ENCODE peak calls at places on chromosomes 2 and 18, in four cellular contexts. P is GM12878, T is K562, J is HepG2. G is an unnamed sample.

GRCh38 chr2:134668821-134669220 is 50.0 kb downstream of the TMEM163 start:
- DNase-seq in P (no peak), J (no peak), T (no peak), G (no peak)

GRCh38 chr2:72936669-72937355 is 19.5 kb downstream of the EMX1 start:
- DNase-seq in T (no peak), P (no peak), J (no peak), G (no peak)

GRCh38 chr2:46284260-46284659 is 12.9 kb upstream of the EPAS1 start:
- DNase-seq in P (no peak), J (no peak), T (no peak), G (no peak)

GRCh38 chr2:6554403-6554802 is 311.3 kb downstream of the CMPK2 start:
- DNase-seq in J (no peak), T (no peak), P (no peak), G (no peak)

GRCh38 chr2:172293952-172294351 is 133.4 kb upstream of the ITGA6 start:
- DNase-seq in P (no peak), T (no peak), J (no peak), G (peak; percentile 62)

GRCh38 chr2:234164499-234165409 is 114.3 kb downstream of the SPP2 start:
- DNase-seq in T (no peak), P (peak; percentile 9), J (no peak), G (no peak)

GRCh38 chr2:222919841-222920609 is 59.2 kb downstream of the ACSL3 start:
- DNase-seq in P (no peak), T (peak; percentile 63), J (no peak), G (peak; percentile 96)

GRCh38 chr2:150282821-150283309 is 204.6 kb downstream of the RND3 start:
- DNase-seq in P (no peak), J (no peak), T (no peak), G (peak; percentile 28)

GRCh38 chr2:240851078-240851861 is 17.4 kb upstream of the AGXT start:
- DNase-seq in P (peak; percentile 12), J (peak; percentile 75), T (peak; percentile 71), G (peak; percentile 67)

GRCh38 chr18:37668971-37669747 is 103.6 kb upstream of the CELF4 start:
- DNase-seq in T (no peak), P (no peak), J (no peak), G (no peak)

GRCh38 chr2:235165631-235166030 is 213.8 kb downstream of the SH3BP4 start:
- DNase-seq in T (no peak), J (no peak), P (no peak), G (no peak)

GRCh38 chr2:238948765-238949641 is 101.1 kb downstream of the TWIST2 start:
- DNase-seq in J (no peak), T (no peak), P (no peak), G (peak; percentile 67)

GRCh38 chr2:159710601-159711180 is 1.6 kb upstream of the MARCHF7 start:
- DNase-seq in P (no peak), J (no peak), T (peak; percentile 21), G (peak; percentile 73)

GRCh38 chr2:216636570-216637450 is 3.6 kb downstream of the IGFBP2 start:
- DNase-seq in P (no peak), J (peak; percentile 78), T (peak; percentile 28), G (peak; percentile 37)

GRCh38 chr2:108189316-108189715 is 50.5 kb upstream of the SULT1C3 start:
- DNase-seq in P (no peak), T (no peak), J (no peak), G (no peak)

GRCh38 chr18:41004320-41004719 is 950.7 kb upstream of the PIK3C3 start:
- DNase-seq in P (no peak), J (no peak), T (no peak), G (no peak)

GRCh38 chr18:36187138-36187825 is at the start of gene MOCOS:
- DNase-seq in J (peak; percentile 68), P (no peak), T (peak; percentile 94), G (peak; percentile 42)
- TF ChIP-seq POLR2A in J (peak; percentile 83), P (no peak), T (peak; percentile 84), G (peak; percentile 55)

DNA sequence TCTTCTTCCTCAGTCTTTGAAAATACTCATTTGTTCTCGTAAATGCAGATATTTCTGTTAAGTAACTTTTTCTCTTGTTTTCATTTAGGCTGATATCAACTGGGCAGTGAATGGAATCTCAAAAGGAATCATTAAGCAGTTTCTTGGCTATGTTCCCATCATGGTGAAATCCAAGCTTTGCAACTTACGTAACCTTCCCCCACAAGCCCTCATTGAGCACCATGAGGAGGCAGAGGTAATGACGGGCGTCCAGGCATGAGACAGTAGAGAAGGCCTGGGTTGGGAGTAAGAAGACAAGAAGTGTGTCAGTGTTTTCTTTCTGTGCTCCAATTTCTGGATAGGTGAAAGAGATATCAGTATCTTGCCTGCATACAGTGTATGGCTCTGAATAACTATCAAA is 5.1 kb downstream of the POLR1B start:
- DNase-seq in T (no peak), J (peak; percentile 41), P (no peak), G (peak; percentile 67)
- TF ChIP-seq MXI1 in T (no peak), J (no peak), P (no peak), G (no peak)

DNA sequence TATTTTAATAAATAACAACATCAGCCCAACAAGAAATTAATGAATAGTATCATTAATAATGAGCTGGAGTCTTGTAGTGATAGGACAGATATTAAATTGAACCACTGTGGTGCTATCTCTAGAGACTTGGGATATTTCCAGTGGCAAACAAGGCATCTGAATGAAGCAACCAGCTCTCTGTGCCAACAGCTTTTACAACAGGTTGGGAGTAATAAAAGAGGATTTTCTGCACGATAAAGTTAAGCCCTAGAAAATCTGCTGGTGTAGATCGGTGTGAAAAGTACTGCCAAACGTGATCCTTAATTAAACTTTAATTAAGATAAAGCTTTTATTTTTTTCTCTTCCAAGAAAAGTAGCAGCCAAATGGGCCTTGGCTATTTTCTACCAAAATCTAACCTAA is 385.5 kb downstream of the NR4A2 start:
- DNase-seq in T (no peak), P (no peak), J (no peak), G (no peak)
- TF ChIP-seq POLR2A in T (no peak), P (no peak), J (no peak), G (no peak)

GRCh38 chr2:213119061-213119809 is 32.2 kb downstream of the IKZF2 start:
- DNase-seq in J (no peak), P (peak; percentile 59), T (no peak), G (peak; percentile 90)
- TF ChIP-seq MXI1 in J (no peak), P (no peak), T (no peak), G (no peak)

GRCh38 chr18:79611040-79611681 is 68.4 kb upstream of the CTDP1 start:
- DNase-seq in J (no peak), P (no peak), T (peak; percentile 32), G (peak; percentile 92)
- TF ChIP-seq POLR2A in J (no peak), P (no peak), T (no peak), G (peak; percentile 37)

GRCh38 chr2:109619131-109619615 is 5.0 kb downstream of the SOWAHC start:
- DNase-seq in J (no peak), P (no peak), T (no peak), G (no peak)
- TF ChIP-seq MXI1 in J (no peak), P (no peak), T (no peak), G (no peak)